ENCODE peak calls at places on chromosomes 5 and 9, in five cellular contexts. X, Q, W, K and N are unnamed samples.

GRCh38 chr5:5883116-5883515 is 460.6 kb downstream of the ICE1 start:
- DNase-seq in X (no peak), Q (no peak), W (no peak), K (no peak), N (no peak)

GRCh38 chr5:133409210-133409674 is 203.1 kb downstream of the FSTL4 start:
- DNase-seq in X (no peak), Q (no peak), W (no peak), K (no peak), N (no peak)

GRCh38 chr9:114824130-114824529 is 18.3 kb upstream of the TNFSF15 start:
- DNase-seq in X (no peak), Q (no peak), W (no peak), K (no peak), N (no peak)

GRCh38 chr5:1050449-1051365 is 42.1 kb downstream of the NKD2 start:
- DNase-seq in X (no peak), Q (no peak), W (no peak), K (no peak), N (no peak)

GRCh38 chr9:137313326-137313920 is 11.4 kb upstream of the NRARP start:
- DNase-seq in X (peak), Q (peak), W (no peak), K (peak), N (no peak)

GRCh38 chr5:143448518-143448917 is 45.0 kb upstream of the NR3C1 start:
- DNase-seq in X (no peak), Q (no peak), W (no peak), K (no peak), N (no peak)

GRCh38 chr5:63240063-63240755 is 661.6 kb downstream of the LRRC70 start:
- DNase-seq in X (no peak), Q (no peak), W (no peak), K (no peak), N (no peak)

GRCh38 chr5:35853652-35854051 is 3.0 kb upstream of the IL7R start:
- DNase-seq in X (peak), Q (no peak), W (peak), K (no peak), N (no peak)

GRCh38 chr5:124742521-124742920 is 3.9 kb downstream of the ZNF608 start:
- DNase-seq in X (no peak), Q (no peak), W (no peak), K (no peak), N (no peak)

GRCh38 chr9:95297760-95298159 is 19.7 kb downstream of the FANCC start:
- DNase-seq in X (no peak), Q (no peak), W (no peak), K (no peak), N (no peak)

GRCh38 chr9:124960409-124960752 is 19.5 kb upstream of the GOLGA1 start:
- DNase-seq in X (no peak), Q (no peak), W (no peak), K (no peak), N (no peak)

GRCh38 chr9:126985870-126986498 is 71.4 kb downstream of the RALGPS1 start:
- DNase-seq in X (peak), Q (no peak), W (peak), K (peak), N (no peak)

GRCh38 chr9:134049772-134050588 is 17.8 kb downstream of the BRD3 start:
- DNase-seq in X (no peak), Q (no peak), W (no peak), K (no peak), N (no peak)

GRCh38 chr9:128495804-128496417 is 8.6 kb upstream of the GLE1 start:
- DNase-seq in X (no peak), Q (peak), W (no peak), K (no peak), N (no peak)

GRCh38 chr9:137366445-137366810 is 56.5 kb downstream of the EXD3 start:
- DNase-seq in X (no peak), Q (no peak), W (no peak), K (no peak), N (no peak)

GRCh38 chr5:172110921-172111873 is 76.8 kb downstream of the STK10 start:
- DNase-seq in X (peak), Q (no peak), W (peak), K (peak), N (no peak)

GRCh38 chr5:172093965-172094364 is 87.5 kb upstream of the FBXW11 start:
- DNase-seq in X (no peak), Q (no peak), W (no peak), K (no peak), N (no peak)

GRCh38 chr9:114662081-114662989 is 4.7 kb upstream of the TEX53 start:
- DNase-seq in X (peak), Q (peak), W (peak), K (peak), N (peak)

GRCh38 chr5:80152778-80153177 is 103.1 kb downstream of the SERINC5 start:
- DNase-seq in X (no peak), Q (no peak), W (no peak), K (no peak), N (no peak)

GRCh38 chr5:145697251-145698016 is 137.7 kb downstream of the PRELID2 start:
- DNase-seq in X (no peak), Q (peak), W (no peak), K (peak), N (no peak)

GRCh38 chr5:78983601-78984000 is 1.5 kb downstream of the ARSB start:
- DNase-seq in X (no peak), Q (no peak), W (no peak), K (no peak), N (no peak)

GRCh38 chr5:93583525-93583798 is 440 bp downstream of the NR2F1 start:
- DNase-seq in X (no peak), Q (no peak), W (no peak), K (no peak), N (no peak)

GRCh38 chr9:106677374-106677773 is 185.6 kb upstream of the ZNF462 start:
- DNase-seq in X (no peak), Q (no peak), W (no peak), K (no peak), N (no peak)

GRCh38 chr5:112036206-112036605 is 279.2 kb upstream of the NREP start:
- DNase-seq in X (no peak), Q (no peak), W (no peak), K (no peak), N (no peak)

GRCh38 chr9:36566813-36567217 is 5.9 kb upstream of the MELK start:
- DNase-seq in X (no peak), Q (no peak), W (no peak), K (peak), N (no peak)

GRCh38 chr9:92170848-92171247 is 55.6 kb upstream of the SPTLC1 start:
- DNase-seq in X (no peak), Q (no peak), W (no peak), K (no peak), N (no peak)

GRCh38 chr5:131810510-131811249 is 13.9 kb upstream of the FNIP1 start:
- DNase-seq in X (no peak), Q (peak), W (no peak), K (peak), N (peak)

GRCh38 chr9:98913044-98913443 is 30.7 kb upstream of the COL15A1 start:
- DNase-seq in X (no peak), Q (no peak), W (no peak), K (no peak), N (no peak)

GRCh38 chr9:96209407-96210031 is 92.5 kb downstream of the HSD17B3 start:
- DNase-seq in X (no peak), Q (no peak), W (no peak), K (peak), N (no peak)

GRCh38 chr5:72618699-72619098 is 111.5 kb upstream of the ZNF366 start:
- DNase-seq in X (no peak), Q (no peak), W (no peak), K (no peak), N (no peak)

GRCh38 chr5:175853573-175854230 is 17.7 kb upstream of the CPLX2 start:
- DNase-seq in X (no peak), Q (no peak), W (no peak), K (no peak), N (no peak)

GRCh38 chr5:132782101-132782500 is 5.1 kb upstream of the SEPTIN8 start:
- DNase-seq in X (no peak), Q (no peak), W (no peak), K (peak), N (no peak)

GRCh38 chr5:170393235-170393634 is 4.1 kb upstream of the KCNMB1 start:
- DNase-seq in X (peak), Q (no peak), W (no peak), K (no peak), N (no peak)

GRCh38 chr9:4489919-4490704 is at the start of gene SLC1A1:
- DNase-seq in X (peak), Q (peak), W (no peak), K (no peak), N (no peak)

GRCh38 chr5:96312383-96312782 is 120.7 kb downstream of the PCSK1 start:
- DNase-seq in X (no peak), Q (no peak), W (no peak), K (no peak), N (no peak)

GRCh38 chr5:95620030-95620869 is at the start of gene GPR150:
- DNase-seq in X (peak), Q (peak), W (peak), K (peak), N (no peak)

GRCh38 chr9:79489241-79490000 is 82.3 kb upstream of the TLE4 start:
- DNase-seq in X (no peak), Q (no peak), W (no peak), K (peak), N (no peak)

GRCh38 chr9:78856144-78856543 is 559.2 kb downstream of the PSAT1 start:
- DNase-seq in X (no peak), Q (no peak), W (no peak), K (no peak), N (no peak)

GRCh38 chr9:114837923-114838322 is 32.1 kb upstream of the TNFSF15 start:
- DNase-seq in X (no peak), Q (no peak), W (no peak), K (no peak), N (no peak)

GRCh38 chr9:90801175-90801506 is 478 bp upstream of the SYK start:
- DNase-seq in X (no peak), Q (no peak), W (no peak), K (no peak), N (no peak)